ENCODE peak calls at places on chromosomes 11 and 22, in five cellular contexts. H, O, G, A and Q are unnamed samples. For H3K36me3, the result is how much of the 10 kb centered on the place peaks cover.

GRCh38 chr22:40247976-40248375 is 70.3 kb downstream of the TNRC6B start:
- DNase-seq in H (no peak), O (no peak), G (no peak), A (no peak), Q (no peak)

GRCh38 chr11:65506770-65507485 is 8.1 kb downstream of the MALAT1 start:
- DNase-seq in H (peak), O (peak), G (peak), A (peak), Q (peak)

GRCh38 chr11:65391007-65391406 is 4.6 kb downstream of the FRMD8 start:
- DNase-seq in H (no peak), O (peak), G (peak), A (peak), Q (no peak)

GRCh38 chr11:61683961-61684869 is 4.0 kb downstream of the DAGLA start:
- DNase-seq in H (no peak), O (no peak), G (no peak), A (no peak), Q (no peak)

GRCh38 chr11:130070109-130070828 is 575 bp downstream of the APLP2 start:
- DNase-seq in H (peak), O (peak), G (peak), A (peak), Q (no peak)

GRCh38 chr11:69697489-69697843 is 6.4 kb downstream of the FGF19 start:
- DNase-seq in H (no peak), O (no peak), G (peak), A (no peak), Q (no peak)

GRCh38 chr22:44098021-44098739 is 74.1 kb downstream of the PARVB start:
- DNase-seq in H (no peak), O (no peak), G (peak), A (peak), Q (no peak)

GRCh38 chr11:1261241-1262071 is 38.6 kb downstream of the MUC5B start:
- DNase-seq in H (no peak), O (no peak), G (no peak), A (no peak), Q (no peak)

GRCh38 chr22:24928322-24928721 is 18.2 kb downstream of the LHFPL7 start:
- DNase-seq in H (no peak), O (no peak), G (no peak), A (no peak), Q (no peak)

DNA sequence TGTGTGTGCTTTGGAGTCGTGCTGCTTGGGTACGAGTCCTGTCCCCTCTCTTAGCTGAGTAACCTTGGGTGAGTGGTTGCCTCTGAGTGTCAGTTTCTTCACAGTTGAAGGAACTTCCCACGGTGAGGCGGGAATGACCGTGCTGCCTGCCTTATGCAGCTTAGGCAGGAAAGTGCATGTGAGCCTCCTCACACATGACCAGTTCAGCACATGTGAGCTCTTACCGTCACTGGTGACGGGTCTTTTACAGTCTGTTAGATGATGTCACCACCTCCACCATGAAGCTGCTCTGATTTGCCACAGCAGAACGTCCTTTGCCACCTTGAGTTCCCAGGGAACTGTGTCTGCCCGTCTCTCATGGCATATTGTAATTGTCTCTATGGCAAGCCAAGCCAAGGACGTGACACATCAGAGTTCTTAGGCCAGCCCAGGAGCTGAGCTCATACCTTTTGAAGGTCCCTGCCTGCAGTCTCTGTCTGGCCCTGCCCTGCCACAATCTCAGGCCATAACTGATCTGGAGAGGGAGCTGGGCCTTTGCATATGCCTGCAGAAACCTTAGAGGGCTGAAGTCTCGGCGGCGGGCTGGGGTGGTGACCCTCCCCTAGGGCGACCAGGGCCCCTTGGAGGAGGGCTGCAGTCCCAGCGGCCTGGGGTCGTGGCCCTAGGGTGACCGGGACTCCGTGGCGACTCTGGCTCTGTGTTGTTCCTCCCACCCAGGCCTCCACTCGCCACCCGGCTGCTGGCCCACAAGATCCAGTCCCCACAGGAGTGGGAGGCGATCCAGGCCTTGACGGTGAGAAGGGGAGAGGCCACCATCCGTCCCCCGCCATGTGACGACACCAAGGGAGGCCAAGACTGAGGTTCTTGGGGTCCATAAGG is 7.8 kb downstream of the GGA1 start:
- DNase-seq in H (no peak), O (no peak), G (no peak), A (no peak), Q (no peak)
- H3K36me3 ChIP-seq in H (under half), O (half or more), G (under half), A (under half), Q (under half)

DNA sequence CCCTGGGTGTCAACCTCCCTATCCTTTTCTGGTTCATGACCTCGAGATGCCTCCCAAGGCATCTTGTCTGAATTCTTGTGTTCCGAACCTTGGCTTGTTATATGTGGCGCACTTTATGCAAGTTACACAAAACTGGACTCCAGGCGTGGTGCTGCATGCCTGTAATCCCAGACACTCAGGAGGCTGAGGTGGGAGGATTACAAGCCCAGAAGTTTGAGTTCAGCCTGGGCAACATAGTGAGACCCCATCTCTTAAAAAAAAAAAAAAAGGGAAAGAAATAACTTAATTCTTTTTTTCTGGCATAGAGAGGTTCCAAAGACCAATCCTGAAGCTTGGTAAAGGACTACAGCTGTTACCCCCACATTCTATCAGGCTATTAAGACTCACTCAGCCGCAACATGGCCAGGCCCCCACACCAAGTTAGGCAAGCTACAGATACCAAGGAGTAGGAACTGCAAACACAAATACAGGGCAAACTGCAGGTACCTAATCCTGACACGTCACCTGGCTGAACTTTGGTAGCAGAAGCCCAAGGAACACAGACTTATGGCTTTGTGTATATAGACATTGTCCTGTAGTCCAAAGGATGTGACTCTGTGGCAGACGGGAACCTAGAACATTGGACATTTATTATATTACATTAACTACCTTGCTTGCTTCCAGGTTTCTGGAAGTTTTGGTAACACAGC is 1.3 kb downstream of the C11orf24 start:
- DNase-seq in H (no peak), O (no peak), G (no peak), A (no peak), Q (no peak)
- H3K4me3 ChIP-seq in H (peak), O (peak), G (peak), A (no peak), Q (peak)

DNA sequence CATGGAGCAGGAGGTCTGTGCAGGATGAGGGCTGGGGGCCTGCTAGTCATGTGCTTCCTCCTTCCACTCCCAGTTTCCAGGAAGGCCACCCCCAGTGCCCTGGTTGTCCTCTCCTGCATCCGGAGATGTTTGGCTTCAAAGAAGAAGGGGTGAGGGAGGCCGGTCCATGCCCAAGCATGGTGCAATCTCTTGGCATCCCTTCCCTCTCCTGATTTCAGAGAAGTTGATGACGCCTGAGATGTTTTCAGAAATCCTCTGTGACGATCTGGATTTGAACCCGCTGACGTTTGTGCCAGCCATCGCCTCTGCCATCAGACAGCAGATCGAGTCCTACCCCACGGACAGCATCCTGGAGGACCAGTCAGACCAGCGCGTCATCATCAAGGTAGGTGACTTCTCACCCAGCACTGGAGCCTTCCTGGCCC is 22.2 kb downstream of the DERL3 start:
- DNase-seq in H (no peak), O (no peak), G (no peak), A (no peak), Q (no peak)
- H3K36me3 ChIP-seq in H (under half), O (half or more), G (under half), A (under half), Q (under half)

DNA sequence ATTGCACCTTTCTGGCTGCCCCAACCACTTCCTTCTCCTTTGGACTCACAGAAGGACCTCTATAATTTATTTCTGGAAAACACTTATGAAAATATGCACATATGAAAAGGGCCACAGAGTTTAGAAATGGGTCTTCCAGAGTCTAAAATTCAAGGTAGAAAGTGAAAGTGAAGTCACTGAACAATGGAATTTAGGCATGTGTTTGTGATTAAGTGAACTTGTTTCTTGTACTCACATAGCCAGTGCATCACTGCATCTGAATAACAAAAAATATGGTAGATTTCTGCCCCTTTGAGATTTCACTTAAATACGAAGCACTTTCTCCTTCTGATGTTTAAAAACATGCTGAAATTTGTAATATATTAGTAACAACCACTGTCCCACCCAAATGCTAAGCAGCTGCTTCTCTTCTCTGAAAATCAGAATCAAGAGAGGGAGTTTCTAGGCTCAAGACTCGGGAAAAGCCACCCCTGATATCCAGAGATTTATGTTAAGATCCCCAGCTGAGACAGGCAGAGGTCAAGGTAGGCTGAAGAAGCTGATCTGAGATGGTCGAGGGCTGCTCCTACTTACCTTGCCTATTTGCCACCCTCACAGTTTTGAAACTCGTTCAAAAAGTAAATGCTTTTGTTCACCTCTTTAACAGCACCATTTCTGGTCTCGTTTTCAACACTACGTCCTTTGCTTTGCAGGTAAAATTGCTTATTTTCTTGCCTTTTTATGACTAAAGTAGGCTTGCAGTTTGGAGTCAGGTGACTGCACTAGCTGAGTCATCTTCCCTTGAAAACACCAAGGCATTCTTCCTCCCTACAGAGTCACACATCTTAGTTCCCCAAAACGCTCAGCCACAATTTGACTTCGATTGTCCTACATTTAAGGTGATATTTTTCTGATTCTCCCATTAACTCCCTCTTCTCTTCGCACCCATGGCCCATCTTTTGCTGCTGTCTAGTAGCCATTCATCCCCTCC is at the start of gene XKR3:
- DNase-seq in H (no peak), O (no peak), G (no peak), A (peak), Q (no peak)
- H3K4me3 ChIP-seq in H (no peak), O (peak), G (no peak), A (no peak), Q (no peak)

GRCh38 chr11:118653684-118654390 is 25.6 kb downstream of the TREH start:
- DNase-seq in H (no peak), O (no peak), G (no peak), A (no peak), Q (no peak)
- H3K36me3 ChIP-seq in H (under half), O (half or more), G (half or more), A (under half), Q (half or more)